ENCODE peak calls at places on chromosomes 6 and 20, in six cellular contexts. T is HFF-Myc, G is breast epithelium, H is upper lobe of right lung, Z is omental fat pad, E is right cardiac atrium. Q is an unnamed sample.

GRCh38 chr20:25252686-25253421 is 5.0 kb downstream of the PYGB start:
- DNase-seq in T (no peak), Z (no peak), H (no peak), G (peak), E (no peak), Q (no peak)

GRCh38 chr6:157281570-157281969 is 41.7 kb downstream of the TMEM242 start:
- DNase-seq in H (peak), Z (no peak), E (peak), G (no peak), T (no peak), Q (peak)

GRCh38 chr6:113979930-113980329 is 9.0 kb upstream of the HDAC2 start:
- DNase-seq in T (no peak), G (no peak), H (no peak), E (no peak), Z (no peak), Q (no peak)

GRCh38 chr6:165478581-165478980 is 169.2 kb upstream of the C6orf118 start:
- DNase-seq in Z (no peak), H (no peak), E (no peak), G (no peak), T (no peak), Q (no peak)

GRCh38 chr6:164693934-164694333 is 615.5 kb downstream of the C6orf118 start:
- DNase-seq in E (no peak), T (no peak), H (no peak), Z (no peak), G (no peak), Q (no peak)

GRCh38 chr6:17930321-17930993 is 57.0 kb downstream of the KIF13A start:
- DNase-seq in T (no peak), G (no peak), Z (no peak), E (no peak), H (no peak), Q (no peak)

GRCh38 chr6:43736211-43736786 is 33.7 kb upstream of the VEGFA start:
- DNase-seq in E (no peak), G (no peak), T (no peak), H (peak), Z (no peak), Q (no peak)

GRCh38 chr6:27591660-27592059 is 118.8 kb upstream of the ZNF184 start:
- DNase-seq in T (no peak), H (no peak), E (no peak), G (no peak), Z (no peak), Q (no peak)

GRCh38 chr6:112626468-112627082 is 279.4 kb downstream of the RFPL4B start:
- DNase-seq in T (no peak), G (no peak), H (no peak), E (no peak), Z (no peak), Q (no peak)

GRCh38 chr6:110816677-110817076 is 1.4 kb upstream of the CDK19 start:
- DNase-seq in E (peak), H (no peak), T (no peak), Z (no peak), G (no peak), Q (no peak)

GRCh38 chr20:50593005-50593335 is 82.8 kb downstream of the PTPN1 start:
- DNase-seq in Z (no peak), T (no peak), H (no peak), E (peak), G (no peak), Q (no peak)

GRCh38 chr6:70124882-70125535 is 177.9 kb downstream of the COL9A1 start:
- DNase-seq in Z (no peak), T (no peak), G (no peak), H (no peak), E (no peak), Q (no peak)

GRCh38 chr6:40779399-40779798 is 192.2 kb upstream of the LRFN2 start:
- DNase-seq in E (no peak), G (no peak), T (peak), H (no peak), Z (no peak), Q (no peak)

GRCh38 chr6:41315943-41316342 is 19.5 kb upstream of the NCR2 start:
- DNase-seq in H (no peak), G (no peak), E (no peak), T (no peak), Z (no peak), Q (no peak)

GRCh38 chr6:4351857-4352669 is 216.7 kb upstream of the ECI2 start:
- DNase-seq in H (no peak), E (peak), Z (peak), T (no peak), G (peak), Q (no peak)

GRCh38 chr6:44002591-44003344 is 124.5 kb downstream of the MRPL14 start:
- DNase-seq in T (no peak), E (peak), H (peak), G (peak), Z (no peak), Q (peak)

GRCh38 chr20:20837574-20838021 is 125.2 kb upstream of the RALGAPA2 start:
- DNase-seq in G (no peak), H (peak), Z (no peak), T (peak), E (peak), Q (no peak)